ENCODE peak calls at places on chromosomes 2 and 18, in nine cellular contexts. One of them, this sample, is unnamed.

GRCh38 chr2:70712916-70713315 is 55.1 kb downstream of the ADD2 start:
- DNase-seq in IMR-90: no peak
- DNase-seq in tibial artery: no peak
- DNase-seq in cardiac muscle cell: no peak
- DNase-seq in epithelial cell of esophagus: no peak
- DNase-seq in fibroblast of villous mesenchyme: no peak
- DNase-seq in fibroblast of lung: no peak
- DNase-seq in heart right ventricle: no peak
- DNase-seq in retinal pigment epithelial cell: no peak
- DNase-seq in this sample: no peak

GRCh38 chr2:22143840-22144239 is 1020.1 kb downstream of the TDRD15 start:
- DNase-seq in IMR-90: no peak
- DNase-seq in tibial artery: no peak
- DNase-seq in cardiac muscle cell: no peak
- DNase-seq in epithelial cell of esophagus: no peak
- DNase-seq in fibroblast of villous mesenchyme: no peak
- DNase-seq in fibroblast of lung: no peak
- DNase-seq in heart right ventricle: no peak
- DNase-seq in retinal pigment epithelial cell: no peak
- DNase-seq in this sample: no peak

GRCh38 chr2:9258953-9259399 is 52.4 kb downstream of the ASAP2 start:
- DNase-seq in IMR-90: no peak
- DNase-seq in tibial artery: peak
- DNase-seq in cardiac muscle cell: peak
- DNase-seq in epithelial cell of esophagus: no peak
- DNase-seq in fibroblast of villous mesenchyme: no peak
- DNase-seq in fibroblast of lung: peak
- DNase-seq in heart right ventricle: peak
- DNase-seq in retinal pigment epithelial cell: no peak
- DNase-seq in this sample: no peak

GRCh38 chr18:31120594-31120993 is 18.4 kb upstream of the DSC2 start:
- DNase-seq in IMR-90: no peak
- DNase-seq in tibial artery: no peak
- DNase-seq in cardiac muscle cell: no peak
- DNase-seq in epithelial cell of esophagus: no peak
- DNase-seq in fibroblast of villous mesenchyme: no peak
- DNase-seq in fibroblast of lung: no peak
- DNase-seq in heart right ventricle: no peak
- DNase-seq in retinal pigment epithelial cell: no peak
- DNase-seq in this sample: no peak

GRCh38 chr2:146412625-146413024 is 1432.2 kb upstream of the ACVR2A start:
- DNase-seq in IMR-90: no peak
- DNase-seq in tibial artery: no peak
- DNase-seq in cardiac muscle cell: no peak
- DNase-seq in epithelial cell of esophagus: no peak
- DNase-seq in fibroblast of villous mesenchyme: no peak
- DNase-seq in fibroblast of lung: no peak
- DNase-seq in heart right ventricle: no peak
- DNase-seq in retinal pigment epithelial cell: no peak
- DNase-seq in this sample: no peak

GRCh38 chr2:147846382-147847081 is 1.7 kb downstream of the ACVR2A start:
- DNase-seq in IMR-90: no peak
- DNase-seq in tibial artery: no peak
- DNase-seq in cardiac muscle cell: peak
- DNase-seq in epithelial cell of esophagus: peak
- DNase-seq in fibroblast of villous mesenchyme: peak
- DNase-seq in fibroblast of lung: peak
- DNase-seq in heart right ventricle: no peak
- DNase-seq in retinal pigment epithelial cell: no peak
- DNase-seq in this sample: peak

GRCh38 chr2:105640241-105640640 is 104.5 kb upstream of the NCK2 start:
- DNase-seq in IMR-90: no peak
- DNase-seq in tibial artery: no peak
- DNase-seq in cardiac muscle cell: no peak
- DNase-seq in epithelial cell of esophagus: no peak
- DNase-seq in fibroblast of villous mesenchyme: no peak
- DNase-seq in fibroblast of lung: no peak
- DNase-seq in heart right ventricle: no peak
- DNase-seq in retinal pigment epithelial cell: no peak
- DNase-seq in this sample: no peak

GRCh38 chr2:195756218-195756941 is 99.4 kb downstream of the SLC39A10 start:
- DNase-seq in IMR-90: peak
- DNase-seq in tibial artery: no peak
- DNase-seq in cardiac muscle cell: no peak
- DNase-seq in epithelial cell of esophagus: peak
- DNase-seq in fibroblast of villous mesenchyme: peak
- DNase-seq in fibroblast of lung: no peak
- DNase-seq in heart right ventricle: no peak
- DNase-seq in retinal pigment epithelial cell: no peak
- DNase-seq in this sample: peak

GRCh38 chr2:9004338-9005204 is 1.1 kb upstream of the MBOAT2 start:
- DNase-seq in IMR-90: peak
- DNase-seq in tibial artery: no peak
- DNase-seq in cardiac muscle cell: peak
- DNase-seq in epithelial cell of esophagus: peak
- DNase-seq in fibroblast of villous mesenchyme: peak
- DNase-seq in fibroblast of lung: no peak
- DNase-seq in heart right ventricle: no peak
- DNase-seq in retinal pigment epithelial cell: peak
- DNase-seq in this sample: peak

GRCh38 chr2:55885129-55885943 is 38.2 kb downstream of the EFEMP1 start:
- DNase-seq in IMR-90: peak
- DNase-seq in tibial artery: no peak
- DNase-seq in cardiac muscle cell: peak
- DNase-seq in epithelial cell of esophagus: peak
- DNase-seq in fibroblast of villous mesenchyme: peak
- DNase-seq in fibroblast of lung: peak
- DNase-seq in heart right ventricle: peak
- DNase-seq in retinal pigment epithelial cell: peak
- DNase-seq in this sample: peak

GRCh38 chr2:9333591-9334171 is 89.6 kb downstream of the ITGB1BP1 start:
- DNase-seq in IMR-90: peak
- DNase-seq in tibial artery: peak
- DNase-seq in cardiac muscle cell: peak
- DNase-seq in epithelial cell of esophagus: peak
- DNase-seq in fibroblast of villous mesenchyme: peak
- DNase-seq in fibroblast of lung: peak
- DNase-seq in heart right ventricle: peak
- DNase-seq in retinal pigment epithelial cell: peak
- DNase-seq in this sample: peak

GRCh38 chr2:70371753-70372152 is 69.9 kb upstream of the FAM136A start:
- DNase-seq in IMR-90: peak
- DNase-seq in tibial artery: no peak
- DNase-seq in cardiac muscle cell: peak
- DNase-seq in epithelial cell of esophagus: peak
- DNase-seq in fibroblast of villous mesenchyme: peak
- DNase-seq in fibroblast of lung: peak
- DNase-seq in heart right ventricle: no peak
- DNase-seq in retinal pigment epithelial cell: no peak
- DNase-seq in this sample: peak

GRCh38 chr2:126995652-126996377 is 97.1 kb downstream of the TEX51 start:
- DNase-seq in IMR-90: no peak
- DNase-seq in tibial artery: no peak
- DNase-seq in cardiac muscle cell: no peak
- DNase-seq in epithelial cell of esophagus: no peak
- DNase-seq in fibroblast of villous mesenchyme: no peak
- DNase-seq in fibroblast of lung: no peak
- DNase-seq in heart right ventricle: no peak
- DNase-seq in retinal pigment epithelial cell: no peak
- DNase-seq in this sample: no peak

GRCh38 chr2:181977661-181978350 is 7.8 kb upstream of the PPP1R1C start:
- DNase-seq in IMR-90: peak
- DNase-seq in tibial artery: no peak
- DNase-seq in cardiac muscle cell: peak
- DNase-seq in epithelial cell of esophagus: peak
- DNase-seq in fibroblast of villous mesenchyme: peak
- DNase-seq in fibroblast of lung: no peak
- DNase-seq in heart right ventricle: no peak
- DNase-seq in retinal pigment epithelial cell: no peak
- DNase-seq in this sample: peak

DNA sequence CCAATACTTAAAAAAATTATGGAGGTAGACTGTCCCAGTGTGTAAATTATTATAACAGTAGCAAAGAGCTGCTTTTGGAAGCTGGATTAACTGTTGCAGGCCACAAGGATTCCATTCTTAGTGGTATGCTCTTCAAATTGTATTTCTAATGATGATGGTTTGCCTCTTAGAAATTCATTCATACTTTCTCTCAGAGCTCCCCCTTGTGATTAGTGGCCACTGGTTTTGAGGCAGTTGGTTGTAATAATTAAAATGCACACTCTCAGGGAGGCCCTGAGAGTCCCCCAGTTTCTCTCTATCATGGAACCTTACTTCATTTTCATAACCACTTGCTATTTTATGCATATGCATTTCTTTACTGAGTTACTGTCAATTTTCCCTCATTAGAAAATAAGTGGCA is 122.5 kb downstream of the PLA2R1 start:
- DNase-seq in IMR-90: peak
- DNase-seq in tibial artery: no peak
- DNase-seq in cardiac muscle cell: peak
- DNase-seq in epithelial cell of esophagus: peak
- DNase-seq in fibroblast of villous mesenchyme: no peak
- DNase-seq in fibroblast of lung: peak
- DNase-seq in heart right ventricle: no peak
- DNase-seq in retinal pigment epithelial cell: no peak
- DNase-seq in this sample: peak
- TF ChIP-seq CTCF in IMR-90: peak
- TF ChIP-seq CTCF in tibial artery: no peak
- TF ChIP-seq CTCF in cardiac muscle cell: peak
- TF ChIP-seq CTCF in epithelial cell of esophagus: peak
- TF ChIP-seq CTCF in fibroblast of villous mesenchyme: peak
- TF ChIP-seq CTCF in fibroblast of lung: peak
- TF ChIP-seq CTCF in heart right ventricle: peak
- TF ChIP-seq CTCF in retinal pigment epithelial cell: peak
- TF ChIP-seq CTCF in this sample: peak

DNA sequence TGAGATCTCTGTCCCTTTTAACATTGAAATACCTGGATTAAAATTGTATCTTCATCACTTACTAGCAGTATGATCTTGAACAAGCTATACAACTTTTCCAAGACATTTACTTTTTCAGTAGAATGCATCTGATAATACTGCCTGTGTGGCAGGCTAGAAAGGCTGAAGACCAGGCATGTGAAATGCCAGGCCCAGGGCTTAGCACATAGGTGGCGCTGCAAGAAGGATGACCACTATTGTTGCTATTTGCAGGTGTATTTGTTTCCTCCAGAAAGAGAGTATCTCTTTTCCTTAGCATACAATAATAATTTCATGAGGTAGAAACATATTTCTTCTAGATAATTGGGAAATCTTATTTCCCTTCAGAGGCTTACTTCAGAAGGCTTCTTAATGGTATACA is 331.3 kb downstream of the THSD7B start:
- DNase-seq in IMR-90: no peak
- DNase-seq in tibial artery: no peak
- DNase-seq in cardiac muscle cell: no peak
- DNase-seq in epithelial cell of esophagus: peak
- DNase-seq in fibroblast of villous mesenchyme: no peak
- DNase-seq in fibroblast of lung: no peak
- DNase-seq in heart right ventricle: no peak
- DNase-seq in retinal pigment epithelial cell: no peak
- DNase-seq in this sample: peak
- TF ChIP-seq CTCF in IMR-90: no peak
- TF ChIP-seq CTCF in tibial artery: no peak
- TF ChIP-seq CTCF in cardiac muscle cell: no peak
- TF ChIP-seq CTCF in epithelial cell of esophagus: peak
- TF ChIP-seq CTCF in fibroblast of villous mesenchyme: no peak
- TF ChIP-seq CTCF in fibroblast of lung: no peak
- TF ChIP-seq CTCF in heart right ventricle: no peak
- TF ChIP-seq CTCF in retinal pigment epithelial cell: peak
- TF ChIP-seq CTCF in this sample: peak

DNA sequence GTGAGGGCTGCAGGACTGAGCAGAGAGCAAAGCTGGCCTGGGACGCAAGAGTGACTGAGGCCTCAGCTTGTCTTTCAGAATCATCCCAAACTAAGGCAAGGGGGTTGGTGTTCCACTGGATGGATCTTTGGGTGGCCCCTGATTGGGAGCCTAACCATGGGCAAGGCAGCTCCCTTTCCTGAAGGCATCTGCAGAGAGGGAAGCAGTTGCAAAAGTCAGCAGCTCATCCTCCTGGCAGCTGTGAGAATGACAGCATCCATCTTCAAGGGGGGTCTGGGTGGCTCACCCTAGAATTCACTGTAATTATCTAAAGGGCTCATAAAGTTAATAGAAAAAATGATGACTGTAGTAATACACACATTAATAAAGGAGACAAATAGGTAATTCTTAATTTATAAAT is 46.5 kb upstream of the RAB31 start:
- DNase-seq in IMR-90: peak
- DNase-seq in tibial artery: no peak
- DNase-seq in cardiac muscle cell: peak
- DNase-seq in epithelial cell of esophagus: peak
- DNase-seq in fibroblast of villous mesenchyme: peak
- DNase-seq in fibroblast of lung: peak
- DNase-seq in heart right ventricle: no peak
- DNase-seq in retinal pigment epithelial cell: no peak
- DNase-seq in this sample: peak
- TF ChIP-seq CTCF in IMR-90: peak
- TF ChIP-seq CTCF in tibial artery: no peak
- TF ChIP-seq CTCF in cardiac muscle cell: peak
- TF ChIP-seq CTCF in epithelial cell of esophagus: peak
- TF ChIP-seq CTCF in fibroblast of villous mesenchyme: peak
- TF ChIP-seq CTCF in fibroblast of lung: no peak
- TF ChIP-seq CTCF in heart right ventricle: no peak
- TF ChIP-seq CTCF in retinal pigment epithelial cell: no peak
- TF ChIP-seq CTCF in this sample: peak

GRCh38 chr2:99431587-99432275 is 58.1 kb downstream of the REV1 start:
- DNase-seq in IMR-90: peak
- DNase-seq in tibial artery: no peak
- DNase-seq in cardiac muscle cell: no peak
- DNase-seq in epithelial cell of esophagus: no peak
- DNase-seq in fibroblast of villous mesenchyme: no peak
- DNase-seq in fibroblast of lung: peak
- DNase-seq in heart right ventricle: no peak
- DNase-seq in retinal pigment epithelial cell: no peak
- DNase-seq in this sample: no peak

GRCh38 chr2:99442837-99443236 is 47.0 kb downstream of the REV1 start:
- DNase-seq in IMR-90: peak
- DNase-seq in tibial artery: no peak
- DNase-seq in cardiac muscle cell: peak
- DNase-seq in epithelial cell of esophagus: peak
- DNase-seq in fibroblast of villous mesenchyme: no peak
- DNase-seq in fibroblast of lung: peak
- DNase-seq in heart right ventricle: no peak
- DNase-seq in retinal pigment epithelial cell: no peak
- DNase-seq in this sample: peak

GRCh38 chr2:99439989-99440388 is 49.8 kb downstream of the REV1 start:
- DNase-seq in IMR-90: no peak
- DNase-seq in tibial artery: no peak
- DNase-seq in cardiac muscle cell: no peak
- DNase-seq in epithelial cell of esophagus: no peak
- DNase-seq in fibroblast of villous mesenchyme: no peak
- DNase-seq in fibroblast of lung: no peak
- DNase-seq in heart right ventricle: no peak
- DNase-seq in retinal pigment epithelial cell: no peak
- DNase-seq in this sample: no peak

DNA sequence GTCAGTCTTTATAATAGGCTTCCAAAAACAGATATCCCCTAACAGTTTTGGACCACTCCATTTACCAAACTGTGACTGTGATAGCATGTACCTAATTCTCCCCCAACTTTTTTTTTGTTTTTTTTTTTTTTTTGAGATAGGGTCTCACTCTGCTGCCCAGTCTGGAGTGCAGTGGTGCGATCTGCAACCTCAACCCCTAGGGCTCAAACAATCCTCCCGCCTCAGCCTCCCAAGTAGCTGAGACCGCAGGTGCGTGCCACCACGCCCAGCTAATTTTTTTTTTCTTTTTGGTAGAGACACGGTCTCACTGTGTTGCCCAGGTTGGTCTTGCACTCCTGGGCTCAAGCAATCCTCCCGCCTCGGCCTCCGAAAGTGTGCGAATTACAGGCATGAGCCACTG is 52.9 kb downstream of the REV1 start:
- DNase-seq in IMR-90: no peak
- DNase-seq in tibial artery: no peak
- DNase-seq in cardiac muscle cell: no peak
- DNase-seq in epithelial cell of esophagus: no peak
- DNase-seq in fibroblast of villous mesenchyme: no peak
- DNase-seq in fibroblast of lung: no peak
- DNase-seq in heart right ventricle: no peak
- DNase-seq in retinal pigment epithelial cell: no peak
- DNase-seq in this sample: no peak
- TF ChIP-seq CTCF in IMR-90: no peak
- TF ChIP-seq CTCF in tibial artery: no peak
- TF ChIP-seq CTCF in cardiac muscle cell: no peak
- TF ChIP-seq CTCF in epithelial cell of esophagus: no peak
- TF ChIP-seq CTCF in fibroblast of villous mesenchyme: no peak
- TF ChIP-seq CTCF in fibroblast of lung: no peak
- TF ChIP-seq CTCF in heart right ventricle: no peak
- TF ChIP-seq CTCF in retinal pigment epithelial cell: no peak
- TF ChIP-seq CTCF in this sample: no peak

This sample was measured in bronchial epithelial cell.